ENCODE peak calls at places on chromosomes 13 and 19, in five cellular contexts. D is H9; Z is naive B cell; S is stimulated activated CD4-positive, alpha-beta T cell treated with anti-CD3 and anti-CD28 coated beads, Interleukin-2, amount 100 ng/mL, for 48 hours; V is lower lobe of right lung. O is an unnamed sample.
A peak's percentile ranks its signal among the peaks of the same experiment; 100 is the strongest.

GRCh38 chr19:5289060-5289990 is 51.3 kb downstream of the PTPRS start:
- DNase-seq in Z (no peak), S (no peak), V (no peak), D (no peak), O (no peak)

GRCh38 chr13:84405286-84405685 is 523.0 kb upstream of the SLITRK1 start:
- DNase-seq in D (no peak), V (no peak), Z (no peak), S (no peak), O (no peak)

GRCh38 chr13:37134411-37135041 is 29.1 kb upstream of the CSNK1A1L start:
- DNase-seq in D (no peak), S (no peak), V (no peak), Z (no peak), O (no peak)

GRCh38 chr19:12982648-12983047 is 12.6 kb upstream of the NFIX start:
- DNase-seq in D (no peak), S (no peak), V (no peak), Z (no peak), O (no peak)

GRCh38 chr19:34556500-34556899 is 74.9 kb downstream of the WTIP start:
- DNase-seq in D (peak; percentile 67), Z (no peak), S (peak; percentile 19), V (no peak), O (no peak)

GRCh38 chr19:35029737-35030256 is 473 bp upstream of the SCN1B start:
- DNase-seq in V (no peak), Z (no peak), S (no peak), D (peak; percentile 52), O (no peak)

GRCh38 chr19:46892252-46893179 is 31.7 kb downstream of the ARHGAP35 start:
- DNase-seq in Z (peak; percentile 1), D (no peak), S (no peak), V (no peak), O (no peak)

GRCh38 chr13:27199691-27200090 is 28.1 kb upstream of the USP12 start:
- DNase-seq in V (no peak), Z (no peak), D (no peak), S (no peak), O (no peak)

GRCh38 chr19:28466107-28467045 is 746.6 kb downstream of the UQCRFS1 start:
- DNase-seq in S (peak; percentile 60), Z (peak; percentile 33), D (peak; percentile 65), V (peak; percentile 69), O (peak; percentile 56)

O was measured in Ammon's horn.